ENCODE peak calls at places on chromosomes 3 and 15, in nine cellular contexts. O is RWPE1; H is SK-N-SH; W is effector memory CD8-positive, alpha-beta T cell; M is cardiac muscle cell; K is IMR-90; Y is stimulated activated CD4-positive, alpha-beta T cell treated with anti-CD3 and anti-CD28 coated beads, Interleukin-15, amount 100 ng/mL, for 24 hours; Q is activated CD4-positive, alpha-beta T cell treated with anti-CD3 and anti-CD28 coated beads, Interleukin-2, amount 50 U/mL, for 4 hours; L is right cardiac atrium. I is an unnamed sample.

GRCh38 chr15:34304613-34305012 is 33.0 kb downstream of the SLC12A6 start:
- DNase-seq in Y (no peak), W (no peak), M (no peak), H (no peak), Q (no peak), K (peak), L (no peak), O (no peak), I (no peak)

GRCh38 chr3:61858054-61858453 is 296.7 kb downstream of the PTPRG start:
- DNase-seq in M (peak), Y (no peak), W (no peak), L (no peak), O (no peak), K (peak), Q (no peak), H (peak), I (no peak)

GRCh38 chr3:149152420-149152819 is 23.0 kb downstream of the HPS3 start:
- DNase-seq in Y (no peak), O (no peak), M (no peak), W (no peak), K (peak), Q (no peak), H (no peak), L (no peak), I (no peak)

GRCh38 chr3:170809021-170809974 is 60.7 kb downstream of the RPL22L1 start:
- DNase-seq in M (peak), H (peak), Q (no peak), K (peak), W (no peak), O (peak), Y (peak), L (no peak), I (no peak)

GRCh38 chr3:45832691-45833090 is 9.2 kb downstream of the LZTFL1 start:
- DNase-seq in Q (no peak), H (peak), M (peak), L (no peak), Y (no peak), O (peak), K (peak), W (no peak), I (no peak)

GRCh38 chr15:29275855-29276254 is 6.2 kb upstream of the NSMCE3 start:
- DNase-seq in Q (no peak), O (no peak), Y (no peak), H (no peak), W (no peak), L (no peak), M (no peak), K (no peak), I (no peak)

GRCh38 chr3:113736548-113737089 is 9.4 kb downstream of the NAA50 start:
- DNase-seq in K (peak), M (peak), W (peak), Y (no peak), Q (no peak), O (peak), L (no peak), H (peak), I (no peak)

GRCh38 chr3:85737846-85738245 is 779.1 kb downstream of the CADM2 start:
- DNase-seq in H (no peak), Y (no peak), K (peak), M (no peak), O (no peak), L (no peak), W (no peak), Q (no peak), I (no peak)

GRCh38 chr3:188415196-188415595 is 261.2 kb downstream of the LPP start:
- DNase-seq in H (no peak), O (no peak), W (no peak), K (peak), M (no peak), Q (no peak), L (no peak), Y (no peak), I (no peak)

GRCh38 chr3:128307029-128307633 is 153.8 kb downstream of the EEFSEC start:
- DNase-seq in O (no peak), W (no peak), Y (no peak), L (no peak), H (peak), K (no peak), M (peak), Q (no peak), I (no peak)

GRCh38 chr15:66515901-66516322 is 10.8 kb downstream of the ZWILCH start:
- DNase-seq in L (no peak), Y (no peak), W (no peak), K (no peak), O (peak), H (no peak), M (no peak), Q (no peak), I (no peak)

GRCh38 chr15:66701422-66702034 is 508 bp upstream of the SMAD6 start:
- DNase-seq in W (no peak), L (peak), K (no peak), M (peak), Q (no peak), Y (peak), H (peak), O (peak), I (peak)

GRCh38 chr3:111392911-111393351 is 149.1 kb upstream of the CD96 start:
- DNase-seq in M (no peak), K (no peak), W (peak), H (no peak), Q (peak), O (no peak), Y (peak), L (no peak), I (no peak)

GRCh38 chr15:59060348-59060747 is 44.6 kb upstream of the CCNB2 start:
- DNase-seq in W (no peak), H (no peak), O (no peak), K (no peak), Q (no peak), M (no peak), Y (no peak), L (no peak), I (no peak)

GRCh38 chr3:60080648-60081047 is 1030.8 kb upstream of the CFAP20DC start:
- DNase-seq in K (no peak), L (no peak), W (no peak), M (no peak), Q (no peak), H (no peak), Y (no peak), O (no peak), I (no peak)

GRCh38 chr3:49180116-49180515 is 8.7 kb downstream of the KLHDC8B start:
- DNase-seq in K (no peak), W (no peak), Y (no peak), H (no peak), M (no peak), O (no peak), Q (no peak), L (no peak), I (no peak)

GRCh38 chr3:104536715-104537114 is 830.0 kb upstream of the ALCAM start:
- DNase-seq in H (no peak), M (no peak), K (no peak), W (no peak), Y (no peak), O (no peak), Q (no peak), L (no peak), I (no peak)

GRCh38 chr15:47332481-47332880 is 384.8 kb upstream of the SEMA6D start:
- DNase-seq in Q (no peak), M (no peak), H (no peak), W (no peak), O (no peak), Y (no peak), K (peak), L (no peak), I (no peak)

GRCh38 chr15:66789029-66790025 is 87.3 kb downstream of the SMAD6 start:
- DNase-seq in K (peak), H (no peak), M (peak), O (no peak), Y (no peak), W (no peak), L (peak), Q (no peak), I (peak)

GRCh38 chr3:175672119-175672689 is 813.1 kb downstream of the NAALADL2 start:
- DNase-seq in M (no peak), W (no peak), H (peak), Q (no peak), Y (no peak), K (peak), O (no peak), L (no peak), I (no peak)

GRCh38 chr15:84586641-84587160 is 14.1 kb upstream of the ZSCAN2 start:
- DNase-seq in Q (no peak), K (peak), W (no peak), Y (no peak), M (no peak), H (no peak), L (no peak), O (no peak), I (no peak)

GRCh38 chr15:43748376-43748775 is 2.1 kb downstream of the PDIA3 start:
- DNase-seq in L (no peak), H (no peak), O (peak), Y (peak), Q (no peak), W (no peak), M (no peak), K (peak), I (no peak)

GRCh38 chr3:46469680-46470357 is 5.1 kb upstream of the LTF start:
- DNase-seq in Y (no peak), W (no peak), Q (no peak), H (no peak), L (no peak), K (no peak), O (no peak), M (no peak), I (no peak)

GRCh38 chr3:65616563-65616962 is 422.2 kb downstream of the MAGI1 start:
- DNase-seq in O (no peak), L (no peak), W (no peak), M (no peak), Y (no peak), Q (no peak), K (no peak), H (no peak), I (no peak)

GRCh38 chr3:171028025-171028778 is 1.7 kb upstream of the SLC2A2 start:
- DNase-seq in Q (peak), Y (peak), H (peak), W (no peak), M (peak), L (peak), K (peak), O (peak), I (peak)

GRCh38 chr15:83869329-83869728 is 215.4 kb downstream of the ADAMTSL3 start:
- DNase-seq in L (no peak), M (peak), Q (no peak), Y (no peak), W (no peak), H (no peak), O (no peak), K (no peak), I (no peak)

GRCh38 chr3:37855363-37855970 is 6.2 kb upstream of the CTDSPL start:
- DNase-seq in Q (peak), O (peak), L (peak), H (peak), K (peak), Y (peak), M (peak), W (peak), I (peak)

GRCh38 chr3:53085476-53085875 is 39.6 kb upstream of the SFMBT1 start:
- DNase-seq in Q (no peak), Y (no peak), W (no peak), O (no peak), H (no peak), M (no peak), K (no peak), L (no peak), I (peak)

GRCh38 chr15:58529041-58529440 is 97.2 kb downstream of the LIPC start:
- DNase-seq in W (no peak), Q (no peak), Y (no peak), M (no peak), H (no peak), O (no peak), K (no peak), L (no peak), I (no peak)

GRCh38 chr3:45786801-45787495 is 9.4 kb downstream of the SLC6A20 start:
- DNase-seq in L (no peak), K (no peak), Q (no peak), H (no peak), O (no peak), W (no peak), M (no peak), Y (no peak), I (no peak)

GRCh38 chr15:59918994-59919951 is 84.8 kb upstream of the FOXB1 start:
- DNase-seq in L (no peak), W (no peak), M (no peak), K (peak), H (no peak), Y (peak), O (peak), Q (peak), I (no peak)

GRCh38 chr3:111577798-111578685 is 17.1 kb downstream of the ZBED2 start:
- DNase-seq in Y (no peak), H (peak), O (peak), Q (no peak), M (peak), K (peak), L (no peak), W (peak), I (no peak)